ENCODE peak calls at places on chromosomes 11 and 22, in eight cellular contexts. One of them, this sample, is unnamed.

GRCh38 chr11:62479631-62480201 is 60.9 kb downstream of the SCGB1A1 start:
- DNase-seq in body of pancreas: no peak
- DNase-seq in epithelial cell of esophagus: no peak
- DNase-seq in AG04449: no peak
- DNase-seq in CD8-positive, alpha-beta T cell: no peak
- DNase-seq in neural progenitor cell: no peak
- DNase-seq in IMR-90: no peak
- DNase-seq in adrenal gland: no peak
- DNase-seq in this sample: no peak

GRCh38 chr22:36068776-36069344 is 40.2 kb upstream of the RBFOX2 start:
- DNase-seq in adrenal gland: no peak
- DNase-seq in AG04449: no peak
- DNase-seq in IMR-90: peak
- DNase-seq in CD8-positive, alpha-beta T cell: no peak
- DNase-seq in epithelial cell of esophagus: peak
- DNase-seq in body of pancreas: no peak
- DNase-seq in neural progenitor cell: no peak
- DNase-seq in this sample: no peak

GRCh38 chr11:93521086-93521485 is 22.1 kb downstream of the SMCO4 start:
- DNase-seq in IMR-90: no peak
- DNase-seq in neural progenitor cell: no peak
- DNase-seq in body of pancreas: no peak
- DNase-seq in adrenal gland: no peak
- DNase-seq in CD8-positive, alpha-beta T cell: no peak
- DNase-seq in epithelial cell of esophagus: no peak
- DNase-seq in AG04449: no peak
- DNase-seq in this sample: no peak

GRCh38 chr22:47613606-47614350 is 851.3 kb downstream of the TBC1D22A start:
- DNase-seq in CD8-positive, alpha-beta T cell: no peak
- DNase-seq in AG04449: no peak
- DNase-seq in neural progenitor cell: no peak
- DNase-seq in epithelial cell of esophagus: no peak
- DNase-seq in IMR-90: no peak
- DNase-seq in adrenal gland: no peak
- DNase-seq in body of pancreas: no peak
- DNase-seq in this sample: no peak

GRCh38 chr11:66600924-66601233 is 7.9 kb downstream of the CCS start:
- DNase-seq in adrenal gland: no peak
- DNase-seq in CD8-positive, alpha-beta T cell: no peak
- DNase-seq in body of pancreas: no peak
- DNase-seq in epithelial cell of esophagus: no peak
- DNase-seq in AG04449: no peak
- DNase-seq in neural progenitor cell: no peak
- DNase-seq in IMR-90: no peak
- DNase-seq in this sample: no peak

GRCh38 chr11:67306769-67307544 is 3.6 kb downstream of the SSH3 start:
- DNase-seq in IMR-90: no peak
- DNase-seq in neural progenitor cell: no peak
- DNase-seq in body of pancreas: no peak
- DNase-seq in CD8-positive, alpha-beta T cell: no peak
- DNase-seq in adrenal gland: peak
- DNase-seq in epithelial cell of esophagus: no peak
- DNase-seq in AG04449: no peak
- DNase-seq in this sample: no peak

GRCh38 chr11:60937144-60937527 is 12.9 kb downstream of the TMEM132A start:
- DNase-seq in body of pancreas: no peak
- DNase-seq in AG04449: no peak
- DNase-seq in adrenal gland: peak
- DNase-seq in epithelial cell of esophagus: no peak
- DNase-seq in IMR-90: no peak
- DNase-seq in CD8-positive, alpha-beta T cell: no peak
- DNase-seq in neural progenitor cell: no peak
- DNase-seq in this sample: no peak

GRCh38 chr11:61069427-61069826 is 32.9 kb upstream of the CD5 start:
- DNase-seq in AG04449: no peak
- DNase-seq in epithelial cell of esophagus: no peak
- DNase-seq in IMR-90: no peak
- DNase-seq in adrenal gland: no peak
- DNase-seq in body of pancreas: no peak
- DNase-seq in CD8-positive, alpha-beta T cell: no peak
- DNase-seq in neural progenitor cell: no peak
- DNase-seq in this sample: no peak

GRCh38 chr11:61537326-61537725 is 28.8 kb downstream of the LRRC10B start:
- DNase-seq in IMR-90: no peak
- DNase-seq in neural progenitor cell: no peak
- DNase-seq in CD8-positive, alpha-beta T cell: no peak
- DNase-seq in AG04449: no peak
- DNase-seq in epithelial cell of esophagus: no peak
- DNase-seq in body of pancreas: no peak
- DNase-seq in adrenal gland: no peak
- DNase-seq in this sample: no peak

DNA sequence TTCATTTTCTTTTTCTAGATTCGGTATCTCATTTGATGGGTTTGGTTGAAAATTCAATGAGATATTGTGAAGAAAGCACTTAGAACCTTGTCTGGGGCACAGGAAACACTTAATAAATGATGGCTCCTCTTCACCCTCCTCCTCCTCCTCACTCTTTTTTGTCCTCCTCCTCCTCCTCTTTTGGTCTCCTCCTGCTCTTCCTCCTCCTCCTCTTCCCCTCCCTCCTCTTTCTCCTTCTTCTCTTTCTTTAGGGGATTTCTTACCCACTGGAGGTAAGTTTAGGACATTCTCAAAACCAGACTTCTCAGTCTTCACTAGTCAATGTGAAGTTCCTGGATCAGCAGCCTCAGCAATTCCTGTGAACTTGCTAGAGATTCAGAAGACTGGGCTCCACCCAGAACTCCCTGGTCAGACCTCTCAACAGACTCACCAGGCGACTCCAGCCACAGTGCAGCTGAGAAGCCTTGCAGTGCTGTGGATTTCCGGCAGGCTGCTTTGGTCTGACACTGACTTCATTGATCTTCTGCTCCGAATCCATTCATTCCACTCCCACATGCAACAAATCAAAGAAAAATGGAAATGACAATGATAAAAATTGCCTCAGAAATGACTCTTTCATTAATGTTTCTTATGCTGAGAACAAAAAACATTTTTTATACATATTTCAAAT is 368.6 kb upstream of the B3GAT1 start:
- DNase-seq in neural progenitor cell: no peak
- DNase-seq in epithelial cell of esophagus: no peak
- DNase-seq in CD8-positive, alpha-beta T cell: no peak
- DNase-seq in AG04449: no peak
- DNase-seq in IMR-90: no peak
- DNase-seq in adrenal gland: no peak
- DNase-seq in body of pancreas: no peak
- DNase-seq in this sample: no peak
- TF ChIP-seq CTCF in neural progenitor cell: no peak
- TF ChIP-seq CTCF in epithelial cell of esophagus: no peak
- TF ChIP-seq CTCF in CD8-positive, alpha-beta T cell: no peak
- TF ChIP-seq CTCF in AG04449: no peak
- TF ChIP-seq CTCF in IMR-90: no peak
- TF ChIP-seq CTCF in adrenal gland: no peak
- TF ChIP-seq CTCF in body of pancreas: no peak
- TF ChIP-seq CTCF in this sample: no peak

GRCh38 chr11:119285431-119285830 is 31.5 kb downstream of the MCAM start:
- DNase-seq in neural progenitor cell: no peak
- DNase-seq in IMR-90: no peak
- DNase-seq in body of pancreas: no peak
- DNase-seq in AG04449: no peak
- DNase-seq in adrenal gland: no peak
- DNase-seq in epithelial cell of esophagus: no peak
- DNase-seq in CD8-positive, alpha-beta T cell: no peak
- DNase-seq in this sample: no peak

GRCh38 chr11:119282495-119282894 is 34.4 kb downstream of the MCAM start:
- DNase-seq in epithelial cell of esophagus: no peak
- DNase-seq in body of pancreas: no peak
- DNase-seq in neural progenitor cell: no peak
- DNase-seq in AG04449: no peak
- DNase-seq in adrenal gland: no peak
- DNase-seq in CD8-positive, alpha-beta T cell: no peak
- DNase-seq in IMR-90: no peak
- DNase-seq in this sample: no peak

GRCh38 chr11:119288219-119288618 is 28.7 kb downstream of the MCAM start:
- DNase-seq in IMR-90: no peak
- DNase-seq in adrenal gland: no peak
- DNase-seq in body of pancreas: no peak
- DNase-seq in epithelial cell of esophagus: no peak
- DNase-seq in CD8-positive, alpha-beta T cell: no peak
- DNase-seq in neural progenitor cell: no peak
- DNase-seq in AG04449: no peak
- DNase-seq in this sample: no peak

DNA sequence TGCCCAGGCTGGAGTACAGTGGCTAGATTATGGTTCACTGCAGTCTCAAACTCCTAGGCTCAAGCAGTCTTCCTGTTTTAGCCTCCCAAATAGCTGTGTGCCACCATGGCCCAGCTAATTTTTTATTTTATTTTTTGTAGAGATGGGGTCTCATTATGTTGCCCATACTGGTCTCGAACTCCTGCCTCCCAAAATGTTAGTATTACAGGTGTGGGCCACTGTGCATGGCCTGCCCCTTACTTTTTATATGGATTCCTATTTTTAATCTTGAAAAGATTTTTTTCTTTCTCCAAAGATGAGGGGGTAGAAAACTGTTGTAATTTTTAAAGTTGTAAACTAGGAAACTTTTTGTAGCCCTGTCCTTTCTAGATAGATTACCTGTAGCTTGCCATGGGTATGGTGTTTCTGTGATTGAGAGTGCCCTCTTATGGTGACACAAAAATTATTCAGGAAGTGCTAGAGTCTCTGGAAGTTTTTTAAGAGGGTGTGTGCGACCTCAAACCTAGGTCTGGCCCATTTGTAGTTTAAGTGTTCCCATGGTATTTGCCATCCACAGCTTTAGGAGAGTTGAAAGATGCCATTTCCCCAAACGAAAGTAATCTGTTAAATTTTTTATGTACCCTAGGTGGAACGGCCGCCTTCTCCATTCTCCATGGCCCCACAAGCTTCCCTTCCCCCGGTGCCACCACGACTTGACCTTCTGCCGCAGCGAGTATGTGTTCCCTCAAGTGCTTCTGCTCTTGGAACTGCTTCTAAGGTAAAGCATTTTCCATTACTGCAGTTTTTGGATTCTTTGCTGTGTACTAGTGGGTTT is 32.4 kb downstream of the MCAM start:
- DNase-seq in adrenal gland: no peak
- DNase-seq in CD8-positive, alpha-beta T cell: no peak
- DNase-seq in IMR-90: peak
- DNase-seq in epithelial cell of esophagus: peak
- DNase-seq in neural progenitor cell: peak
- DNase-seq in body of pancreas: no peak
- DNase-seq in AG04449: no peak
- DNase-seq in this sample: peak
- TF ChIP-seq CTCF in adrenal gland: peak
- TF ChIP-seq CTCF in CD8-positive, alpha-beta T cell: peak
- TF ChIP-seq CTCF in IMR-90: peak
- TF ChIP-seq CTCF in epithelial cell of esophagus: peak
- TF ChIP-seq CTCF in neural progenitor cell: peak
- TF ChIP-seq CTCF in body of pancreas: peak
- TF ChIP-seq CTCF in AG04449: peak
- TF ChIP-seq CTCF in this sample: peak

GRCh38 chr11:45096636-45097035 is 49.8 kb upstream of the PRDM11 start:
- DNase-seq in AG04449: no peak
- DNase-seq in IMR-90: no peak
- DNase-seq in neural progenitor cell: no peak
- DNase-seq in epithelial cell of esophagus: no peak
- DNase-seq in adrenal gland: peak
- DNase-seq in CD8-positive, alpha-beta T cell: no peak
- DNase-seq in body of pancreas: no peak
- DNase-seq in this sample: no peak
- TF ChIP-seq CTCF in AG04449: no peak
- TF ChIP-seq CTCF in IMR-90: no peak
- TF ChIP-seq CTCF in neural progenitor cell: no peak
- TF ChIP-seq CTCF in epithelial cell of esophagus: no peak
- TF ChIP-seq CTCF in adrenal gland: no peak
- TF ChIP-seq CTCF in CD8-positive, alpha-beta T cell: no peak
- TF ChIP-seq CTCF in body of pancreas: no peak
- TF ChIP-seq CTCF in this sample: no peak

GRCh38 chr11:102313225-102313940 is 3.9 kb upstream of the BIRC3 start:
- DNase-seq in CD8-positive, alpha-beta T cell: no peak
- DNase-seq in adrenal gland: no peak
- DNase-seq in AG04449: no peak
- DNase-seq in epithelial cell of esophagus: no peak
- DNase-seq in neural progenitor cell: no peak
- DNase-seq in IMR-90: no peak
- DNase-seq in body of pancreas: no peak
- DNase-seq in this sample: no peak

GRCh38 chr11:102312656-102313055 is 4.6 kb upstream of the BIRC3 start:
- DNase-seq in CD8-positive, alpha-beta T cell: no peak
- DNase-seq in epithelial cell of esophagus: no peak
- DNase-seq in AG04449: no peak
- DNase-seq in IMR-90: peak
- DNase-seq in neural progenitor cell: no peak
- DNase-seq in body of pancreas: no peak
- DNase-seq in adrenal gland: no peak
- DNase-seq in this sample: no peak

GRCh38 chr11:102306817-102307814 is 10.2 kb upstream of the BIRC3 start:
- DNase-seq in adrenal gland: no peak
- DNase-seq in IMR-90: no peak
- DNase-seq in CD8-positive, alpha-beta T cell: peak
- DNase-seq in epithelial cell of esophagus: peak
- DNase-seq in AG04449: no peak
- DNase-seq in body of pancreas: no peak
- DNase-seq in neural progenitor cell: no peak
- DNase-seq in this sample: no peak

GRCh38 chr11:102306048-102306575 is 11.2 kb upstream of the BIRC3 start:
- DNase-seq in CD8-positive, alpha-beta T cell: no peak
- DNase-seq in body of pancreas: no peak
- DNase-seq in epithelial cell of esophagus: peak
- DNase-seq in neural progenitor cell: no peak
- DNase-seq in IMR-90: no peak
- DNase-seq in AG04449: no peak
- DNase-seq in adrenal gland: no peak
- DNase-seq in this sample: no peak

DNA sequence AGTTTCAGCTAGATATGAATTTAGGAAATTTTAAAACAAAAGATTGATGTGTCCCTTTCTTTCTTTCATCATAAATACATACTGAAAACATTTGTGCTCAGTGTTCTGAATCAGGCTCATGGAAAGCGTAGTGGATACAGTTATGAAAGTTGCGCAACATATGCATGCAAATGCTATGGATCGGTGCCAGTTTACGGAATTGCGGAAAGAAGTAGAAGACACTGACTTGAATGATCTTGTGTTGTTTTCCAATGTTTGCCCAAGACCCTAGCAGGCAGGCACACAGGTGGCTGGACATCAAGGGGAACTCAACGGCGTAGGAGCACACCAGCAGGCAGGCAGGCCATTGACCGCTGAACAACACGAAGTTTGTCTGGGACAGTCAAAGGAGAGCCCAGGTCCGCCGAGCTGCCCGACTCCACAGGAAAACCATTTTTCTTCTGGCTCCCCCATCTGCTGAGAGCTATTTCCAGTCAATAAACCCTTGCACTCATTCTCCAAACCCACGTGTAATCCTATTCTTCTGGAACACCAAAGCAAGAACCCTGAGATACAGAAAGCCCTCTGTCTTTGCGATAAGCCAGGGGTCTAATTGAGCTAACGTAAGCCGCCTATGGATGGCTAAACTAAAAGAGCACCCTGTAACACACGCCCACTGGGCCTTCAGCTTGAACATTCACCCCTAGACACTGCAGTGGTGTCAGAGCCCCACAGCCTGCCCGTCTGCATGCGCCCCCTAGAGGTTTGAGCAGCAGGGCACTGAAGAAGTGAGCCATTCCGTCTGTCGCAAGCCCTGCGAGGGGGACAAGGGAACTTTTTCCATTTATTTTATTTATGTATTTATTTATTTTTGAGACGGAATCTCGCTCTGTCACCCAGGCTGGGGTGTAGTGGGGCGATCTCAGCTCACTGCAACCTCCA is 7.4 kb upstream of the BIRC3 start:
- DNase-seq in CD8-positive, alpha-beta T cell: no peak
- DNase-seq in IMR-90: no peak
- DNase-seq in body of pancreas: no peak
- DNase-seq in neural progenitor cell: peak
- DNase-seq in AG04449: no peak
- DNase-seq in adrenal gland: no peak
- DNase-seq in epithelial cell of esophagus: peak
- DNase-seq in this sample: no peak
- TF ChIP-seq CTCF in CD8-positive, alpha-beta T cell: no peak
- TF ChIP-seq CTCF in IMR-90: no peak
- TF ChIP-seq CTCF in body of pancreas: no peak
- TF ChIP-seq CTCF in neural progenitor cell: peak
- TF ChIP-seq CTCF in AG04449: no peak
- TF ChIP-seq CTCF in adrenal gland: no peak
- TF ChIP-seq CTCF in epithelial cell of esophagus: no peak
- TF ChIP-seq CTCF in this sample: no peak

This sample was measured in AG09319.